ENCODE peak calls at places on chromosomes 12 and 14, in ten cellular contexts. One of them, this sample, is unnamed.

GRCh38 chr12:62021808-62022207 is 238.4 kb upstream of the USP15 start:
- DNase-seq in tibial artery: no peak
- DNase-seq in PC-3: no peak
- DNase-seq in mucosa of descending colon: no peak
- DNase-seq in left ventricle myocardium inferior: no peak
- DNase-seq in astrocyte of the spinal cord: no peak
- DNase-seq in fibroblast of pulmonary artery: no peak
- DNase-seq in coronary artery: no peak
- DNase-seq in astrocyte of the cerebellum: no peak
- DNase-seq in Panc1: no peak
- DNase-seq in this sample: no peak

GRCh38 chr12:90126125-90126524 is 417.5 kb upstream of the ATP2B1 start:
- DNase-seq in tibial artery: no peak
- DNase-seq in fibroblast of pulmonary artery: no peak
- DNase-seq in astrocyte of the cerebellum: no peak
- DNase-seq in astrocyte of the spinal cord: no peak
- DNase-seq in left ventricle myocardium inferior: no peak
- DNase-seq in coronary artery: no peak
- DNase-seq in PC-3: peak; percentile 52
- DNase-seq in mucosa of descending colon: no peak
- DNase-seq in Panc1: no peak
- DNase-seq in this sample: no peak

GRCh38 chr12:91513354-91513753 is 330.7 kb upstream of the DCN start:
- DNase-seq in PC-3: no peak
- DNase-seq in tibial artery: no peak
- DNase-seq in coronary artery: no peak
- DNase-seq in astrocyte of the cerebellum: no peak
- DNase-seq in astrocyte of the spinal cord: no peak
- DNase-seq in Panc1: no peak
- DNase-seq in mucosa of descending colon: no peak
- DNase-seq in left ventricle myocardium inferior: no peak
- DNase-seq in fibroblast of pulmonary artery: no peak
- DNase-seq in this sample: no peak

GRCh38 chr12:108634225-108634795 is 616 bp upstream of the SELPLG start:
- DNase-seq in astrocyte of the spinal cord: no peak
- DNase-seq in left ventricle myocardium inferior: no peak
- DNase-seq in Panc1: no peak
- DNase-seq in coronary artery: no peak
- DNase-seq in astrocyte of the cerebellum: no peak
- DNase-seq in PC-3: peak; percentile 41
- DNase-seq in mucosa of descending colon: no peak
- DNase-seq in tibial artery: peak; percentile 61
- DNase-seq in fibroblast of pulmonary artery: no peak
- DNase-seq in this sample: no peak

GRCh38 chr12:114306646-114307045 is 99.3 kb downstream of the TBX5 start:
- DNase-seq in PC-3: no peak
- DNase-seq in left ventricle myocardium inferior: no peak
- DNase-seq in coronary artery: no peak
- DNase-seq in tibial artery: no peak
- DNase-seq in astrocyte of the spinal cord: no peak
- DNase-seq in astrocyte of the cerebellum: no peak
- DNase-seq in Panc1: no peak
- DNase-seq in fibroblast of pulmonary artery: peak; percentile 24
- DNase-seq in mucosa of descending colon: no peak
- DNase-seq in this sample: peak; percentile 31

GRCh38 chr12:31959701-31960391 is 631 bp downstream of the RESF1 start:
- DNase-seq in astrocyte of the cerebellum: peak; percentile 22
- DNase-seq in fibroblast of pulmonary artery: peak; percentile 62
- DNase-seq in mucosa of descending colon: peak; percentile 75
- DNase-seq in astrocyte of the spinal cord: peak; percentile 78
- DNase-seq in Panc1: peak; percentile 22
- DNase-seq in left ventricle myocardium inferior: peak; percentile 75
- DNase-seq in tibial artery: peak; percentile 81
- DNase-seq in PC-3: peak; percentile 34
- DNase-seq in coronary artery: peak; percentile 82
- DNase-seq in this sample: no peak

GRCh38 chr14:57390037-57390805 is at the start of gene NAA30:
- DNase-seq in left ventricle myocardium inferior: peak; percentile 93
- DNase-seq in Panc1: peak; percentile 25
- DNase-seq in PC-3: peak; percentile 100
- DNase-seq in coronary artery: peak; percentile 93
- DNase-seq in astrocyte of the spinal cord: peak; percentile 93
- DNase-seq in mucosa of descending colon: peak; percentile 96
- DNase-seq in tibial artery: peak; percentile 94
- DNase-seq in fibroblast of pulmonary artery: peak; percentile 95
- DNase-seq in astrocyte of the cerebellum: peak; percentile 78
- DNase-seq in this sample: peak; percentile 50

GRCh38 chr12:96220902-96221301 is 26.7 kb downstream of the ELK3 start:
- DNase-seq in tibial artery: no peak
- DNase-seq in left ventricle myocardium inferior: peak; percentile 86
- DNase-seq in Panc1: no peak
- DNase-seq in PC-3: no peak
- DNase-seq in coronary artery: peak; percentile 70
- DNase-seq in astrocyte of the spinal cord: peak; percentile 62
- DNase-seq in astrocyte of the cerebellum: no peak
- DNase-seq in fibroblast of pulmonary artery: peak; percentile 33
- DNase-seq in mucosa of descending colon: no peak
- DNase-seq in this sample: no peak

GRCh38 chr14:68916358-68916757 is 62.7 kb downstream of the ACTN1 start:
- DNase-seq in astrocyte of the cerebellum: no peak
- DNase-seq in mucosa of descending colon: no peak
- DNase-seq in left ventricle myocardium inferior: no peak
- DNase-seq in astrocyte of the spinal cord: no peak
- DNase-seq in Panc1: no peak
- DNase-seq in coronary artery: no peak
- DNase-seq in tibial artery: no peak
- DNase-seq in PC-3: no peak
- DNase-seq in fibroblast of pulmonary artery: no peak
- DNase-seq in this sample: no peak

GRCh38 chr12:113990548-113991223 is 24.6 kb upstream of the RBM19 start:
- DNase-seq in tibial artery: no peak
- DNase-seq in Panc1: no peak
- DNase-seq in astrocyte of the cerebellum: no peak
- DNase-seq in PC-3: no peak
- DNase-seq in astrocyte of the spinal cord: no peak
- DNase-seq in left ventricle myocardium inferior: no peak
- DNase-seq in fibroblast of pulmonary artery: peak; percentile 3
- DNase-seq in mucosa of descending colon: no peak
- DNase-seq in coronary artery: no peak
- DNase-seq in this sample: no peak

GRCh38 chr14:55773984-55774581 is 194.1 kb downstream of the KTN1 start:
- DNase-seq in coronary artery: no peak
- DNase-seq in astrocyte of the cerebellum: no peak
- DNase-seq in fibroblast of pulmonary artery: no peak
- DNase-seq in Panc1: no peak
- DNase-seq in mucosa of descending colon: no peak
- DNase-seq in PC-3: no peak
- DNase-seq in left ventricle myocardium inferior: no peak
- DNase-seq in tibial artery: no peak
- DNase-seq in astrocyte of the spinal cord: no peak
- DNase-seq in this sample: no peak

GRCh38 chr14:80395031-80395430 is 183.7 kb upstream of the DIO2 start:
- DNase-seq in tibial artery: no peak
- DNase-seq in left ventricle myocardium inferior: no peak
- DNase-seq in astrocyte of the spinal cord: no peak
- DNase-seq in mucosa of descending colon: no peak
- DNase-seq in fibroblast of pulmonary artery: no peak
- DNase-seq in PC-3: no peak
- DNase-seq in Panc1: no peak
- DNase-seq in astrocyte of the cerebellum: no peak
- DNase-seq in coronary artery: no peak
- DNase-seq in this sample: no peak

GRCh38 chr12:97267803-97268202 is 194.8 kb upstream of the RMST start:
- DNase-seq in mucosa of descending colon: no peak
- DNase-seq in PC-3: no peak
- DNase-seq in astrocyte of the cerebellum: no peak
- DNase-seq in fibroblast of pulmonary artery: no peak
- DNase-seq in Panc1: no peak
- DNase-seq in coronary artery: no peak
- DNase-seq in tibial artery: no peak
- DNase-seq in astrocyte of the spinal cord: no peak
- DNase-seq in left ventricle myocardium inferior: no peak
- DNase-seq in this sample: no peak

GRCh38 chr12:62631531-62632520 is 165.2 kb downstream of the MON2 start:
- DNase-seq in astrocyte of the spinal cord: peak; percentile 79
- DNase-seq in left ventricle myocardium inferior: peak; percentile 71
- DNase-seq in coronary artery: peak; percentile 81
- DNase-seq in tibial artery: peak; percentile 83
- DNase-seq in Panc1: peak; percentile 10
- DNase-seq in fibroblast of pulmonary artery: peak; percentile 80
- DNase-seq in PC-3: no peak
- DNase-seq in astrocyte of the cerebellum: peak; percentile 89
- DNase-seq in mucosa of descending colon: peak; percentile 68
- DNase-seq in this sample: peak; percentile 24

DNA sequence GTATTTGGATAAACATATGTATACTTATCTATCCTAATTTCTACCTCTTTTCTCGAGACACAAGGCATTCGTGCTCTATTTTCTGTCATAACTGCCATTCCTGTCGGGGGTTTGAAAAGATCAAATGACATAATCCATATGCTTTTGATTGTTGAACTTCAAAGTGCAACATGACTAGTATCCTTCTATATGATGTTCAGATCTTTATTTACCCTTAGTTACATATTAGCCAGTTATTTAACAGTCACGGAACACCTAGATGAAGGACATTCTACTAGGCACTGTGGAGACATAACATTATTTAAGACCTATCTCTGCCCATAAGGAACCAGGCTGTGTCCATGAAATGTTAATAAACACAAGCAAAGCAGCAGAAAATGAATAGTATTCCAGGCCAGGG is 11.2 kb upstream of the GRIN2B start:
- DNase-seq in astrocyte of the spinal cord: no peak
- DNase-seq in tibial artery: no peak
- DNase-seq in mucosa of descending colon: peak; percentile 16
- DNase-seq in left ventricle myocardium inferior: no peak
- DNase-seq in Panc1: no peak
- DNase-seq in PC-3: no peak
- DNase-seq in fibroblast of pulmonary artery: no peak
- DNase-seq in coronary artery: no peak
- DNase-seq in astrocyte of the cerebellum: no peak
- DNase-seq in this sample: no peak
- H3K4me3 ChIP-seq in astrocyte of the spinal cord: no peak overlapping the region
- H3K4me3 ChIP-seq in tibial artery: no peak overlapping the region
- H3K4me3 ChIP-seq in mucosa of descending colon: no peak overlapping the region
- H3K4me3 ChIP-seq in left ventricle myocardium inferior: no peak overlapping the region
- H3K4me3 ChIP-seq in Panc1: no peak overlapping the region
- H3K4me3 ChIP-seq in PC-3: no peak overlapping the region
- H3K4me3 ChIP-seq in fibroblast of pulmonary artery: no peak overlapping the region
- H3K4me3 ChIP-seq in coronary artery: no peak overlapping the region
- H3K4me3 ChIP-seq in astrocyte of the cerebellum: no peak overlapping the region
- H3K4me3 ChIP-seq in this sample: no peak overlapping the region

GRCh38 chr12:89040146-89040964 is 311.9 kb downstream of the DUSP6 start:
- DNase-seq in astrocyte of the spinal cord: peak; percentile 37
- DNase-seq in fibroblast of pulmonary artery: peak; percentile 53
- DNase-seq in left ventricle myocardium inferior: no peak
- DNase-seq in coronary artery: no peak
- DNase-seq in tibial artery: no peak
- DNase-seq in PC-3: peak; percentile 16
- DNase-seq in Panc1: no peak
- DNase-seq in mucosa of descending colon: peak; percentile 36
- DNase-seq in astrocyte of the cerebellum: no peak
- DNase-seq in this sample: peak; percentile 36
- TF ChIP-seq CTCF in astrocyte of the spinal cord: no peak
- TF ChIP-seq CTCF in fibroblast of pulmonary artery: no peak
- TF ChIP-seq CTCF in left ventricle myocardium inferior: no peak
- TF ChIP-seq CTCF in coronary artery: no peak
- TF ChIP-seq CTCF in tibial artery: no peak
- TF ChIP-seq CTCF in PC-3: no peak
- TF ChIP-seq CTCF in Panc1: no peak
- TF ChIP-seq CTCF in mucosa of descending colon: no peak
- TF ChIP-seq CTCF in astrocyte of the cerebellum: no peak
- TF ChIP-seq CTCF in this sample: no peak

DNA sequence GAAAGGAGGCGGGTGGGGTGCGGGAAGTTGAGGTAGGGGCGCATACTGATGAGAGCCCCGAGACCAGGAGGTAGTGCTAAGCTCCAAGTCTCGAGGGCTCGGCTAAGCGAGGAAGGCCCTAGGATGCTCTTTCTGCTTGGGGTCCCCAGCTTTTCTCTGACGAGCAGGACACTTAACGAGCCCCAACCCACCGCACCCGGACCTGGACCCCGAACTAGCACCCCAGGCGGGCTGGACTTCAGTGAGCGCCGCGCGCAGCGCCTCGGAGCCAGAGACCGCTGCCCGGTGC is 4.7 kb upstream of the C1QL4 start:
- DNase-seq in astrocyte of the cerebellum: no peak
- DNase-seq in mucosa of descending colon: no peak
- DNase-seq in left ventricle myocardium inferior: no peak
- DNase-seq in tibial artery: peak; percentile 57
- DNase-seq in astrocyte of the spinal cord: no peak
- DNase-seq in coronary artery: no peak
- DNase-seq in PC-3: no peak
- DNase-seq in Panc1: no peak
- DNase-seq in fibroblast of pulmonary artery: no peak
- DNase-seq in this sample: no peak
- H3K4me3 ChIP-seq in astrocyte of the cerebellum: peak overlapping the region; percentile 31
- H3K4me3 ChIP-seq in mucosa of descending colon: no peak overlapping the region
- H3K4me3 ChIP-seq in left ventricle myocardium inferior: peak overlapping the region; percentile 62
- H3K4me3 ChIP-seq in tibial artery: no peak overlapping the region
- H3K4me3 ChIP-seq in astrocyte of the spinal cord: peak overlapping the region; percentile 31
- H3K4me3 ChIP-seq in coronary artery: peak overlapping the region; percentile 64
- H3K4me3 ChIP-seq in PC-3: no peak overlapping the region
- H3K4me3 ChIP-seq in Panc1: no peak overlapping the region
- H3K4me3 ChIP-seq in fibroblast of pulmonary artery: peak overlapping the region; percentile 39
- H3K4me3 ChIP-seq in this sample: peak overlapping the region; percentile 45

GRCh38 chr12:102726686-102727085 is 190.4 kb downstream of the PAH start:
- DNase-seq in coronary artery: no peak
- DNase-seq in fibroblast of pulmonary artery: no peak
- DNase-seq in left ventricle myocardium inferior: no peak
- DNase-seq in Panc1: no peak
- DNase-seq in astrocyte of the cerebellum: no peak
- DNase-seq in astrocyte of the spinal cord: no peak
- DNase-seq in PC-3: no peak
- DNase-seq in tibial artery: no peak
- DNase-seq in mucosa of descending colon: no peak
- DNase-seq in this sample: no peak

GRCh38 chr12:102736328-102736727 is 180.7 kb downstream of the PAH start:
- DNase-seq in fibroblast of pulmonary artery: no peak
- DNase-seq in Panc1: no peak
- DNase-seq in tibial artery: no peak
- DNase-seq in astrocyte of the cerebellum: no peak
- DNase-seq in PC-3: no peak
- DNase-seq in astrocyte of the spinal cord: no peak
- DNase-seq in left ventricle myocardium inferior: no peak
- DNase-seq in coronary artery: no peak
- DNase-seq in mucosa of descending colon: no peak
- DNase-seq in this sample: no peak

GRCh38 chr12:102728506-102729242 is 188.4 kb downstream of the PAH start:
- DNase-seq in astrocyte of the cerebellum: no peak
- DNase-seq in astrocyte of the spinal cord: no peak
- DNase-seq in coronary artery: no peak
- DNase-seq in mucosa of descending colon: no peak
- DNase-seq in Panc1: no peak
- DNase-seq in PC-3: no peak
- DNase-seq in fibroblast of pulmonary artery: no peak
- DNase-seq in left ventricle myocardium inferior: no peak
- DNase-seq in tibial artery: no peak
- DNase-seq in this sample: no peak

GRCh38 chr12:102735104-102735503 is 181.9 kb downstream of the PAH start:
- DNase-seq in mucosa of descending colon: no peak
- DNase-seq in coronary artery: no peak
- DNase-seq in astrocyte of the cerebellum: no peak
- DNase-seq in left ventricle myocardium inferior: no peak
- DNase-seq in astrocyte of the spinal cord: no peak
- DNase-seq in Panc1: no peak
- DNase-seq in fibroblast of pulmonary artery: no peak
- DNase-seq in tibial artery: no peak
- DNase-seq in PC-3: no peak
- DNase-seq in this sample: no peak

GRCh38 chr12:102730996-102731395 is 186.0 kb downstream of the PAH start:
- DNase-seq in fibroblast of pulmonary artery: no peak
- DNase-seq in tibial artery: no peak
- DNase-seq in left ventricle myocardium inferior: no peak
- DNase-seq in astrocyte of the cerebellum: no peak
- DNase-seq in astrocyte of the spinal cord: no peak
- DNase-seq in Panc1: no peak
- DNase-seq in mucosa of descending colon: no peak
- DNase-seq in coronary artery: no peak
- DNase-seq in PC-3: no peak
- DNase-seq in this sample: no peak
- TF ChIP-seq CTCF in fibroblast of pulmonary artery: no peak
- TF ChIP-seq CTCF in tibial artery: no peak
- TF ChIP-seq CTCF in left ventricle myocardium inferior: no peak
- TF ChIP-seq CTCF in astrocyte of the cerebellum: no peak
- TF ChIP-seq CTCF in astrocyte of the spinal cord: no peak
- TF ChIP-seq CTCF in Panc1: no peak
- TF ChIP-seq CTCF in mucosa of descending colon: no peak
- TF ChIP-seq CTCF in coronary artery: no peak
- TF ChIP-seq CTCF in PC-3: no peak
- TF ChIP-seq CTCF in this sample: no peak